ENCODE peak calls at places on chromosome 9, in four cellular contexts. R is thoracic aorta; P is naive thymus-derived CD4-positive, alpha-beta T cell; M is ovary. G is an unnamed sample. For H3K4me1, the result is how much of the 10 kb centered on the place peaks cover.

GRCh38 chr9:77846957-77847574 is 184.5 kb downstream of the GNAQ start:
- DNase-seq in R (no peak), P (no peak), M (no peak), G (no peak)

GRCh38 chr9:101836021-101836420 is 97.6 kb upstream of the GRIN3A start:
- DNase-seq in R (no peak), P (no peak), M (no peak), G (no peak)

GRCh38 chr9:17057729-17058128 is 77.1 kb upstream of the CNTLN start:
- DNase-seq in R (no peak), P (no peak), M (no peak), G (no peak)

GRCh38 chr9:97501177-97501971 is at the start of gene TMOD1:
- DNase-seq in R (no peak), P (no peak), M (peak), G (peak)

GRCh38 chr9:72365525-72366256 is 683 bp upstream of the ZFAND5 start:
- DNase-seq in R (peak), P (peak), M (peak), G (peak)

GRCh38 chr9:125025584-125025983 is 84.7 kb upstream of the GOLGA1 start:
- DNase-seq in R (no peak), P (no peak), M (no peak), G (no peak)

GRCh38 chr9:132849168-132849831 is 28.8 kb downstream of the AK8 start:
- DNase-seq in R (no peak), P (peak), M (no peak), G (no peak)

GRCh38 chr9:72383978-72384709 is 19.1 kb upstream of the ZFAND5 start:
- DNase-seq in R (no peak), P (no peak), M (no peak), G (no peak)

GRCh38 chr9:23039402-23039801 is 592.8 kb downstream of the DMRTA1 start:
- DNase-seq in R (no peak), P (no peak), M (no peak), G (no peak)

GRCh38 chr9:14768561-14769234 is 46.2 kb upstream of the CER1 start:
- DNase-seq in R (no peak), P (peak), M (no peak), G (peak)

GRCh38 chr9:83794051-83794450 is 23.5 kb downstream of the GKAP1 start:
- DNase-seq in R (no peak), P (no peak), M (no peak), G (no peak)

GRCh38 chr9:9912459-9912858 is 700.3 kb downstream of the PTPRD start:
- DNase-seq in R (no peak), P (no peak), M (no peak), G (no peak)

GRCh38 chr9:105901514-105902109 is 207.3 kb downstream of the TMEM38B start:
- DNase-seq in R (no peak), P (no peak), M (no peak), G (peak)

GRCh38 chr9:115556432-115556831 is 438.5 kb upstream of the TNC start:
- DNase-seq in R (no peak), P (no peak), M (no peak), G (no peak)

GRCh38 chr9:69325409-69326212 is 596 bp downstream of the ENTREP1 start:
- DNase-seq in R (no peak), P (no peak), M (peak), G (peak)

GRCh38 chr9:116202219-116202912 is 48.8 kb downstream of the PAPPA start:
- DNase-seq in R (no peak), P (no peak), M (no peak), G (peak)

GRCh38 chr9:125510980-125511379 is 196.0 kb downstream of the MAPKAP1 start:
- DNase-seq in R (no peak), P (no peak), M (no peak), G (no peak)

GRCh38 chr9:88880194-88880593 is 111.1 kb upstream of the S1PR3 start:
- DNase-seq in R (no peak), P (no peak), M (no peak), G (no peak)

GRCh38 chr9:126558051-126558665 is 55.6 kb upstream of the LMX1B start:
- DNase-seq in R (no peak), P (peak), M (peak), G (peak)

GRCh38 chr9:98805506-98806272 is 1.8 kb upstream of the GALNT12 start:
- DNase-seq in R (no peak), P (no peak), M (no peak), G (peak)

GRCh38 chr9:87427851-87428506 is 69.7 kb upstream of the DAPK1 start:
- DNase-seq in R (no peak), P (no peak), M (no peak), G (no peak)

DNA sequence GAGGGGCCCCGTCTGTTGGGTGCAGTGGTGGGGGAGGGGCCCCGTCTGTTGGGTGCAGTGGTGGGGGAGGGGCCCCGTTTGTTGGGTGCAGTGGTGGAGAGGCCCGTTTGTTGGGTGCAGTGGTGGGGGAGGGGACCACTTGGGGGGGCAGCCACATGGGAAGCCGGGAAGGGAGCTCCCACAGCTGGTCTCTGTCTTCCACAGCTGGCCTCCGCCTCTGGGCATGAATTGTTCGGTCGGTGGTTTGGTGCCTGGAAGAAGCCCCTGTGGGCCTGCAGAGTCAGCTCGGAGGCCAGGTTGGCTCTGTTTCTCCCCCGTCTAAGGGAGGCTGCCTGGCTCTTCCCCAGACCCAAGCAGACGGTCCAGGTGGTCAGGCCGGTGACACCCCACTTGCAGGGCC is 69.3 kb downstream of the COL5A1 start:
- DNase-seq in R (no peak), P (no peak), M (no peak), G (no peak)
- H3K27ac ChIP-seq in R (no peak), P (peak), M (peak), G (no peak)

GRCh38 chr9:129178579-129178909 is 483 bp upstream of the IER5L start:
- DNase-seq in R (no peak), P (no peak), M (no peak), G (no peak)

GRCh38 chr9:129177791-129178578 is at the start of gene IER5L:
- DNase-seq in R (peak), P (peak), M (peak), G (peak)

GRCh38 chr9:129176786-129177442 is 1.1 kb downstream of the IER5L start:
- DNase-seq in R (no peak), P (no peak), M (peak), G (peak)

GRCh38 chr9:129175825-129176633 is 2.0 kb downstream of the IER5L start:
- DNase-seq in R (no peak), P (peak), M (peak), G (peak)

DNA sequence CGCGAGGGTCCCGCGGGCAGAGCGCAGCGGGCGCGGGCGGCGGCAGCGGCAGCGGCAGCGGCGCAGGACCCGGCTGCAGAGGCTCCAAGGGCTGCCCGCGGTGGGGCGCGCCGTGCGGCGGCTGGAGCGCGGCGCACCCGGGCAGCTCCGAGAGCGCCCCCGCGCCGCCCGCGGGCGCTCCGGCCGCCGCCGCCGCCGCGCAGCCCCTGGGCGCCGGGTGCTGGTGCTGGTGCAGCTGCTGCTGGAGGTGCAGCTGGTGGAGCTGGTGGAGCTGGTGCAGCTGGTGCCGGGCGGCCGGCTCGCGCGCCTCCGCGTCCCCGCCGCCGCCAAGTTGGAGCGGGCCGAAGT is 644 bp downstream of the IER5L start:
- DNase-seq in R (no peak), P (no peak), M (no peak), G (no peak)
- H3K4me1 ChIP-seq in R (under half), P (under half), M (under half), G (under half)

DNA sequence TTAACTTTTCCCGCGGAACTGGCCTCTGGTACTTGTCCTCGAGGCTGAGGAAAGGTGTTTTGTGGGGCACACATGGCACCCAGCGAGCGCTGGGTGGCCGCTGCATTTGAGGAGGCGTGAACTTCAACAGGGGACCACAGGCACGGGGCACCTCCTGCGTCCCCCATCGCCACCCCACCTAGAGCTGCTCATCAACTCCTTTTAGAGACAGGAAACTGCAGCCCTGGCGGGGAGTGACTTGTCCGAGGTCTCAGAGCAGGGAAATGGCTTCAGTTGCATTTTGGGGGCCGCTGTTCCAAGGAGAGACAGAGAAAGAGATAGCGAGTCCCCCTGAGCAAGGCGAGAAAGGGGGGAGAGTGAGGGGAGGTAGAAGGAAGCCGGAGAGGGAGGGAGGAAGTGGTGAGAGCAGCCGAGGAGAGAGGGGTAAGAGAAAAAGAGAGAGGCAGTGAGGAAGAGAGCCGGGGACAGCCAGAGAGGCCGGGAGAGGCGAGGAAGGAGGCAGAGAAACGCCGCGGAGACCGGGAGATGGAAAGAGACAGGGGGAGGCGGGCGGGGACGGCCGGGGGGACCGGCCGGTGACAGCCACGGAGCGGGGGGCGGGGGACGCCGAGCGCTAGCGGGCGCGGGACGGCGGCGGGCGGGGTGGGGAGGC is 12.5 kb upstream of the LHX2 start:
- DNase-seq in R (no peak), P (no peak), M (no peak), G (no peak)
- H3K27ac ChIP-seq in R (peak), P (no peak), M (no peak), G (no peak)

GRCh38 chr9:113151696-113152630 is 1.2 kb downstream of the SLC31A2 start:
- DNase-seq in R (no peak), P (no peak), M (peak), G (no peak)
- H3K4me1 ChIP-seq in R (under half), P (under half), M (under half), G (under half)

DNA sequence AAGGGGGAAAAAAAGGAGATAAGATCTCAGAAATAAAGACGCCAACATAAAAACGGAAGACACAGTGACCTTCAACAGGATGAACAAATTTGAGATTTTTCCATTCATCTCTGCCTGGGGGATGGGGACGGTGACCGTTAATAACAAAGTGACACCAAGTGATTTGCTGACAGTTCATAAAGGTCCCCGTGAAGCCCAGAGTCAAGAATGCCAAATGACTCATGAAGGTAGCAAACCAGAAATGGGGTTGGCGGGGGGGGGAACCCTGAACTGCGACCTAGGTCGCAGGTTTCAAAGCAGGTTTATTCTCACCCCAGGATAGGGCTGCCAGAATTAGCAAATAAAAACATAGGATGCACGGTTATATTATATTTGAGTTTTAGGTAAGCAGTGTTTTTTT is 21.1 kb upstream of the SHB start:
- DNase-seq in R (no peak), P (no peak), M (no peak), G (no peak)
- H3K27ac ChIP-seq in R (no peak), P (no peak), M (no peak), G (no peak)

GRCh38 chr9:127569819-127570401 is 42.2 kb upstream of the STXBP1 start:
- DNase-seq in R (no peak), P (peak), M (no peak), G (no peak)
- H3K4me1 ChIP-seq in R (half or more), P (under half), M (under half), G (under half)

GRCh38 chr9:20569525-20569924 is 52.8 kb downstream of the MLLT3 start:
- DNase-seq in R (no peak), P (no peak), M (no peak), G (no peak)

GRCh38 chr9:20570756-20571155 is 51.5 kb downstream of the MLLT3 start:
- DNase-seq in R (no peak), P (no peak), M (no peak), G (no peak)

GRCh38 chr9:20573023-20573422 is 49.3 kb downstream of the MLLT3 start:
- DNase-seq in R (no peak), P (no peak), M (no peak), G (no peak)

GRCh38 chr9:20568406-20568805 is 53.9 kb downstream of the MLLT3 start:
- DNase-seq in R (no peak), P (no peak), M (no peak), G (no peak)

DNA sequence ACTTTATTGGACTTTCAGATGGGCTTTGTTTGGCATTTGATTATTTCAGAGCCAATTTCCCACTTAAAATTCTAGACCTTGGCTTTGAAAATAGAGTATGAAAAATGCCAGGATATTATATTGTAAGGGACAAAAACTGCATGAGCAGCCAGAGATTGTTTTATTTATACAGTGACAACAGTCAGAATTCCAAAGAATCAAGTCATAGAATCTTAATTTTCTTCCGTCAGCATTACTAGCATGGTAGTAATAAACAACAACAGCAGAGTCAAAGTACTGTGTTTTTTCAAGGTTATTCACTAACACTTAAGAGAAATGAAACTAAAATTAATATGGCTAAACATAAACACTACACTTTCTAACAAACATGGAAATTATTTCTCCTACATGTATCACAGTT is 52.2 kb downstream of the MLLT3 start:
- DNase-seq in R (no peak), P (no peak), M (no peak), G (no peak)
- H3K27ac ChIP-seq in R (no peak), P (no peak), M (peak), G (peak)

DNA sequence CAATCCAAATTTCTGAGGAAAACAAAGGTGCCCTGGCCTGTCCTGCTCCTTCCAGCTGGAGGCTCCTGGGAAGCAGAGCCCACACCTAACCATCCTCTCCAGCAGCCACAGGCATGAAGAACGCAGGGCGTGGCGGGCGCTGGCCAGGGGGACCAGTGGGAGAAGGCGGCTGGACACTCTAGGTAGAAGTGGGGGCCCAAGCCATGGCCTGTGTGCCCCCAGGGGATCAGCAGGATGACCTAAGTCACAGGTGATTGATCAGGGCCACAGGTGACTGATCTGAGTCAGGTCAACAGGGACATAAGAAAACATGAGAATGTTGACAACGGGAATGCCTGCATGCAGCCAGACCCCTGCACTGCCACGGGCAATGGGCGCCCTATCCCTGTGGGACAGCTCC is 3.4 kb downstream of the QSOX2 start:
- DNase-seq in R (no peak), P (no peak), M (no peak), G (no peak)
- H3K4me1 ChIP-seq in R (under half), P (under half), M (under half), G (under half)

GRCh38 chr9:36720043-36720442 is 147.3 kb downstream of the MELK start:
- DNase-seq in R (no peak), P (no peak), M (no peak), G (no peak)

GRCh38 chr9:36716496-36716895 is 143.8 kb downstream of the MELK start:
- DNase-seq in R (no peak), P (no peak), M (no peak), G (no peak)

GRCh38 chr9:36718612-36719011 is 145.9 kb downstream of the MELK start:
- DNase-seq in R (no peak), P (no peak), M (no peak), G (no peak)

GRCh38 chr9:36717276-36717675 is 144.6 kb downstream of the MELK start:
- DNase-seq in R (no peak), P (no peak), M (no peak), G (no peak)

DNA sequence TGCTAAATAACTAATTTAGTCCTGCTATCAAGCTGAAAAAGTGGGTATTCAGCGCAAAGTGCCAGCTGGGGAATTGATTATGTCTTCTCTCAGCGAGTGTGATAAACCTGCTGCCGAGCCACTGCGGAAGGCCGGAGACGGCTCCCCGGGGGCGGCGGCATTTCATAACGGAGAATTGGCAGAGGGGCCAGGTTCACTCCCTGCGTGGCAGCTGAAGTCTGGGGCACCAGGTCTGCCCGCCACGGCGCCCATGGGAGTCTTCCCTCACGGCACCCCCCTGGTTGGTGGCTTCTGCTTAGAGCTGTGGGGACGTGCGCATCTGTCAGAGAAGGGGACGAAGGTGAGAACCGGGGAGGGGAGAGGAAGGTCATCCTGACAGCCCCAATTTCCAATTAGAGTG is 141.5 kb downstream of the MELK start:
- DNase-seq in R (no peak), P (no peak), M (no peak), G (no peak)
- H3K27ac ChIP-seq in R (no peak), P (no peak), M (no peak), G (no peak)